ENCODE peak calls at places on chromosomes 2 and 18, in eight cellular contexts. I, K, S, A, B, G, M and O are unnamed samples.

GRCh38 chr18:8750954-8751415 is 45.6 kb downstream of the MTCL1 start:
- DNase-seq in M (no peak), K (no peak), A (no peak), I (peak; percentile 89), B (no peak), G (no peak), S (no peak), O (peak; percentile 32)

GRCh38 chr2:241269707-241270520 is 45.6 kb downstream of the HDLBP start:
- DNase-seq in K (no peak), A (no peak), G (no peak), M (no peak), I (no peak), B (no peak), S (no peak), O (no peak)

GRCh38 chr2:23789012-23789411 is 137.9 kb downstream of the ATAD2B start:
- DNase-seq in K (no peak), G (no peak), A (no peak), M (no peak), S (no peak), B (no peak), I (no peak), O (no peak)

GRCh38 chr2:20551231-20551944 is 99.5 kb downstream of the HS1BP3 start:
- DNase-seq in B (no peak), A (no peak), K (no peak), G (no peak), I (no peak), M (peak; percentile 65), S (no peak), O (no peak)

GRCh38 chr18:60809937-60810336 is 437.4 kb upstream of the MC4R start:
- DNase-seq in M (no peak), S (peak; percentile 9), G (no peak), K (no peak), A (no peak), B (no peak), I (no peak), O (no peak)

GRCh38 chr2:105595536-105595935 is 149.2 kb upstream of the NCK2 start:
- DNase-seq in I (no peak), K (no peak), S (no peak), M (no peak), G (no peak), A (peak; percentile 88), B (no peak), O (no peak)

GRCh38 chr18:59704146-59704545 is 6.9 kb upstream of the CCBE1 start:
- DNase-seq in B (no peak), K (no peak), I (no peak), G (no peak), S (no peak), M (no peak), A (no peak), O (no peak)

GRCh38 chr2:86622409-86622877 is 1.2 kb downstream of the RNF103 start:
- DNase-seq in S (no peak), B (peak; percentile 37), I (no peak), K (peak; percentile 42), G (no peak), M (peak; percentile 59), A (no peak), O (no peak)

GRCh38 chr18:65439184-65439583 is 311.6 kb upstream of the CDH7 start:
- DNase-seq in K (no peak), M (no peak), G (no peak), I (no peak), S (no peak), A (no peak), B (no peak), O (no peak)

GRCh38 chr2:23624378-23624777 is 239.4 kb downstream of the KLHL29 start:
- DNase-seq in B (no peak), S (no peak), G (no peak), I (no peak), M (no peak), K (peak; percentile 39), A (no peak), O (no peak)

GRCh38 chr18:74683573-74683972 is 85.9 kb downstream of the ZNF407 start:
- DNase-seq in M (no peak), K (no peak), I (no peak), G (no peak), B (no peak), A (no peak), S (peak; percentile 28), O (no peak)

GRCh38 chr2:10548626-10549025 is 100.5 kb upstream of the ODC1 start:
- DNase-seq in G (no peak), S (no peak), A (no peak), B (no peak), I (peak; percentile 33), M (no peak), K (no peak), O (peak; percentile 15)

GRCh38 chr18:46199515-46200147 is 95.4 kb downstream of the HAUS1 start:
- DNase-seq in S (no peak), I (peak; percentile 8), G (no peak), A (no peak), M (no peak), B (no peak), K (no peak), O (no peak)

GRCh38 chr18:23281626-23282436 is 146.5 kb downstream of the CABLES1 start:
- DNase-seq in A (no peak), I (peak; percentile 49), S (peak; percentile 13), K (peak; percentile 39), M (no peak), G (no peak), B (no peak), O (peak; percentile 54)

GRCh38 chr18:63284861-63285260 is 34.7 kb downstream of the BCL2 start:
- DNase-seq in G (no peak), I (no peak), A (no peak), S (no peak), M (peak; percentile 40), K (no peak), B (no peak), O (no peak)

GRCh38 chr2:43114210-43114609 is 112.2 kb downstream of the ZFP36L2 start:
- DNase-seq in A (peak; percentile 82), S (peak; percentile 25), G (peak; percentile 39), I (no peak), K (no peak), M (no peak), B (no peak), O (no peak)

GRCh38 chr2:177147834-177148233 is 64.8 kb upstream of the HNRNPA3 start:
- DNase-seq in G (no peak), I (no peak), M (no peak), K (no peak), B (no peak), A (no peak), S (no peak), O (no peak)

GRCh38 chr2:2271471-2271941 is 59.6 kb downstream of the MYT1L start:
- DNase-seq in M (no peak), A (no peak), G (no peak), S (no peak), K (no peak), I (no peak), B (no peak), O (peak; percentile 18)

GRCh38 chr2:145190031-145190703 is 670.2 kb upstream of the ZEB2 start:
- DNase-seq in G (no peak), K (no peak), A (no peak), M (no peak), I (no peak), S (no peak), B (no peak), O (no peak)

GRCh38 chr2:118774458-118775133 is 72.9 kb downstream of the EN1 start:
- DNase-seq in S (peak; percentile 65), B (no peak), A (no peak), M (peak; percentile 75), K (peak; percentile 34), I (no peak), G (no peak), O (no peak)

GRCh38 chr2:75476778-75477177 is 84.0 kb downstream of the EVA1A start:
- DNase-seq in B (no peak), S (no peak), M (no peak), G (no peak), I (no peak), A (peak; percentile 76), K (no peak), O (peak; percentile 20)

GRCh38 chr18:70422061-70422965 is 133.5 kb downstream of the SOCS6 start:
- DNase-seq in B (peak; percentile 67), I (peak; percentile 92), S (peak; percentile 49), K (peak; percentile 75), G (peak; percentile 26), A (peak; percentile 93), M (peak; percentile 85), O (peak; percentile 95)

GRCh38 chr2:63888490-63889402 is 47.0 kb downstream of the UGP2 start:
- DNase-seq in I (no peak), B (peak; percentile 56), A (peak; percentile 8), S (peak; percentile 37), K (peak; percentile 35), G (peak; percentile 5), M (peak; percentile 37), O (no peak)

GRCh38 chr2:199186226-199186864 is 271.4 kb downstream of the SATB2 start:
- DNase-seq in K (no peak), G (no peak), A (no peak), M (no peak), S (no peak), B (no peak), I (no peak), O (no peak)

GRCh38 chr2:153917570-153917969 is 45.8 kb downstream of the GALNT13 start:
- DNase-seq in K (no peak), B (no peak), M (no peak), I (no peak), A (no peak), S (no peak), G (no peak), O (no peak)

GRCh38 chr2:112799291-112799975 is 15.1 kb upstream of the IL1A start:
- DNase-seq in K (no peak), M (no peak), A (no peak), B (no peak), I (no peak), G (peak; percentile 56), S (no peak), O (no peak)

GRCh38 chr2:188512456-188512855 is 220.8 kb downstream of the GULP1 start:
- DNase-seq in K (no peak), S (peak; percentile 62), B (no peak), I (peak; percentile 55), M (no peak), G (no peak), A (peak; percentile 73), O (peak; percentile 55)